ENCODE peak calls at places on chromosome 6, in nine cellular contexts. L is neural progenitor cell; R is CD8-positive, alpha-beta memory T cell; Y is omental fat pad; G is astrocyte of the spinal cord; B is hypothalamus; P is heart left ventricle; M is erythroblast; E is PC-3. C is an unnamed sample.

GRCh38 chr6:151054304-151054703 is 185.5 kb upstream of the AKAP12 start:
- DNase-seq in G (peak), M (no peak), P (no peak), R (no peak), E (no peak), B (no peak), L (peak), Y (no peak), C (no peak)

GRCh38 chr6:1536526-1537429 is 72.9 kb upstream of the FOXC1 start:
- DNase-seq in Y (no peak), M (no peak), L (no peak), R (no peak), G (no peak), B (no peak), P (no peak), E (no peak), C (no peak)

GRCh38 chr6:158290659-158291058 is 21.6 kb upstream of the TULP4 start:
- DNase-seq in M (no peak), P (no peak), R (peak), Y (no peak), L (no peak), G (no peak), B (no peak), E (no peak), C (peak)

GRCh38 chr6:43909474-43910148 is 139.6 kb downstream of the VEGFA start:
- DNase-seq in M (no peak), E (no peak), R (no peak), Y (no peak), L (no peak), G (no peak), P (peak), B (no peak), C (no peak)

GRCh38 chr6:109455502-109456282 is at the start of gene MICAL1:
- DNase-seq in L (peak), Y (no peak), E (peak), P (peak), G (peak), R (peak), M (peak), B (peak), C (peak)

GRCh38 chr6:79705456-79705995 is 74.4 kb downstream of the SH3BGRL2 start:
- DNase-seq in G (peak), M (no peak), Y (no peak), P (no peak), B (no peak), L (no peak), E (no peak), R (no peak), C (no peak)

GRCh38 chr6:31058128-31058894 is 48.0 kb downstream of the MUC22 start:
- DNase-seq in P (no peak), B (peak), L (peak), M (peak), G (peak), Y (no peak), E (peak), R (no peak), C (no peak)

GRCh38 chr6:81362246-81362645 is 390.2 kb downstream of the TENT5A start:
- DNase-seq in Y (no peak), B (no peak), L (no peak), P (no peak), M (no peak), G (peak), E (peak), R (no peak), C (no peak)

GRCh38 chr6:135909737-135910387 is 58.4 kb downstream of the PDE7B start:
- DNase-seq in L (peak), B (peak), Y (no peak), M (peak), R (peak), G (peak), P (peak), E (peak), C (peak)

GRCh38 chr6:53410508-53411258 is 61.9 kb upstream of the ELOVL5 start:
- DNase-seq in R (peak), L (no peak), E (peak), Y (no peak), M (peak), G (peak), B (peak), P (peak), C (peak)

GRCh38 chr6:157634566-157634965 is 188.5 kb upstream of the SNX9 start:
- DNase-seq in G (no peak), L (no peak), B (no peak), R (no peak), M (no peak), P (no peak), E (no peak), Y (no peak), C (no peak)

GRCh38 chr6:105194106-105194505 is 14.3 kb upstream of the POPDC3 start:
- DNase-seq in M (no peak), E (no peak), G (no peak), P (no peak), B (no peak), R (no peak), L (no peak), Y (no peak), C (no peak)

GRCh38 chr6:135128268-135128914 is 52.7 kb upstream of the MYB start:
- DNase-seq in Y (no peak), P (no peak), R (peak), B (no peak), G (no peak), E (no peak), M (no peak), L (no peak), C (peak)

GRCh38 chr6:111861321-111861938 is 11.8 kb downstream of the FYN start:
- DNase-seq in G (no peak), P (no peak), B (no peak), Y (no peak), M (no peak), L (no peak), E (no peak), R (no peak), C (no peak)

GRCh38 chr6:111761783-111762312 is 111.4 kb downstream of the FYN start:
- DNase-seq in R (peak), B (no peak), E (no peak), L (peak), G (peak), M (no peak), P (no peak), Y (no peak), C (no peak)

GRCh38 chr6:56491606-56492328 is 150.9 kb downstream of the DST start:
- DNase-seq in E (peak), M (peak), G (peak), Y (peak), L (no peak), P (peak), R (no peak), B (no peak), C (no peak)

GRCh38 chr6:39005774-39006173 is 42.8 kb upstream of the GLP1R start:
- DNase-seq in L (no peak), B (no peak), Y (no peak), M (no peak), P (no peak), G (no peak), E (no peak), R (no peak), C (no peak)

GRCh38 chr6:29554764-29555163 is 4.8 kb downstream of the UBD start:
- DNase-seq in Y (no peak), G (no peak), L (no peak), E (no peak), B (no peak), R (no peak), M (no peak), P (no peak), C (no peak)

GRCh38 chr6:139135578-139136545 is 982 bp downstream of the HECA start:
- DNase-seq in G (peak), M (peak), B (peak), L (peak), Y (peak), R (peak), E (no peak), P (peak), C (peak)

GRCh38 chr6:23633986-23634385 is 492.0 kb upstream of the NRSN1 start:
- DNase-seq in R (no peak), L (peak), P (no peak), B (peak), E (no peak), G (no peak), Y (no peak), M (no peak), C (no peak)

GRCh38 chr6:158516098-158516497 is 43.8 kb upstream of the TMEM181 start:
- DNase-seq in P (no peak), R (no peak), M (no peak), L (no peak), G (no peak), B (no peak), Y (no peak), E (no peak), C (no peak)

GRCh38 chr6:3630258-3630828 is 121.2 kb downstream of the PXDC1 start:
- DNase-seq in B (no peak), E (no peak), M (peak), Y (no peak), R (no peak), P (no peak), L (no peak), G (no peak), C (no peak)

GRCh38 chr6:37868447-37868825 is 48.9 kb downstream of the ZFAND3 start:
- DNase-seq in G (peak), Y (no peak), M (no peak), B (no peak), E (peak), R (no peak), L (no peak), P (no peak), C (no peak)